ENCODE peak calls at places on chromosomes 12 and 14, in ten cellular contexts. Q is Calu3, Y is Panc1, H is AG09309, B is GM23338, U is AG04449, Z is psoas muscle, G is stomach, I is GM12865, T is astrocyte of the spinal cord. S is an unnamed sample.

GRCh38 chr14:67620217-67620789 is 583 bp downstream of the ARG2 start:
- DNase-seq in G (peak), Q (peak), I (no peak), U (no peak), H (no peak), Z (no peak), Y (no peak), T (peak), B (peak), S (peak)

GRCh38 chr14:51004352-51004800 is 60.1 kb upstream of the PYGL start:
- DNase-seq in Q (peak), H (no peak), B (no peak), I (no peak), U (no peak), G (no peak), Y (no peak), Z (peak), T (no peak), S (no peak)

GRCh38 chr12:25071366-25071765 is 122.5 kb upstream of the BCAT1 start:
- DNase-seq in T (no peak), Y (no peak), B (no peak), Z (no peak), H (no peak), G (no peak), U (no peak), I (no peak), Q (no peak), S (no peak)

GRCh38 chr14:22667881-22668280 is 23.7 kb upstream of the OR6J1 start:
- DNase-seq in G (no peak), Z (no peak), I (no peak), T (no peak), U (no peak), H (no peak), B (no peak), Y (no peak), Q (no peak), S (no peak)

GRCh38 chr14:57462551-57462950 is 31.1 kb downstream of the CCDC198 start:
- DNase-seq in B (no peak), U (no peak), G (no peak), I (no peak), T (no peak), Z (no peak), Y (no peak), H (no peak), Q (peak), S (no peak)

GRCh38 chr12:79983969-79984629 is 49.2 kb upstream of the PPP1R12A start:
- DNase-seq in Z (no peak), T (no peak), U (no peak), H (peak), I (no peak), Q (no peak), B (no peak), G (no peak), Y (no peak), S (no peak)

GRCh38 chr14:98507269-98507668 is 764.7 kb downstream of the BCL11B start:
- DNase-seq in I (no peak), G (no peak), Y (no peak), H (no peak), T (no peak), Q (no peak), B (no peak), U (no peak), Z (no peak), S (no peak)

GRCh38 chr12:124392271-124392990 is 97.5 kb downstream of the RFLNA start:
- DNase-seq in H (no peak), Q (no peak), U (no peak), B (peak), T (peak), Y (no peak), G (no peak), I (no peak), Z (peak), S (peak)

GRCh38 chr12:85804663-85805062 is 31.5 kb downstream of the RASSF9 start:
- DNase-seq in Q (no peak), B (no peak), U (no peak), I (peak), G (no peak), T (peak), Y (no peak), Z (no peak), H (no peak), S (no peak)

GRCh38 chr12:131012279-131013069 is 58.8 kb downstream of the ADGRD1 start:
- DNase-seq in T (no peak), Q (no peak), I (no peak), B (no peak), H (no peak), Y (no peak), G (no peak), Z (no peak), U (no peak), S (no peak)

GRCh38 chr12:131513606-131514005 is 197.3 kb upstream of the SFSWAP start:
- DNase-seq in I (no peak), G (no peak), Q (no peak), Z (no peak), T (no peak), B (no peak), H (no peak), U (no peak), Y (no peak), S (no peak)

DNA sequence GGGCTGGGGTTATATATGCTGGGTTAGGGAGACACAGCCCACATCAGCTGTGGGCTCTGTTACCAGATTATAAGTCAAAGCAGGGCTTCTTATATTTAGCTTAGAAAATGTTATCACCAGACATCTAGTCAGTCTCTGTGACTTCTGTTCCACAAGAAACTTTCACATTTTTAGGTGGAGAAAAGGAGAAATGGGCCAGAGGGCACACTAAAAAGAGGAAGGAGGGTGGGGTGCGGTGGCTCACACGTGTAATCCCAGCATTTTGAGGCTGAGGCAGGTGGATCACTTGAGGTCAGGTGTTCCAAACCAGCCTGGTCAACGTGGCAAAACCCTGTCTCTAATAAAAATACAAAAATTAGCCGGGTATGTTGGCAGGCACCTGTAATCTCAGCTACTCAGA is 28.0 kb upstream of the SLC38A1 start:
- DNase-seq in H (no peak), U (no peak), Q (no peak), Z (no peak), T (no peak), Y (no peak), G (no peak), I (no peak), B (no peak), S (no peak)
- TF ChIP-seq CTCF in H (no peak), U (no peak), Q (no peak), Z (no peak), T (no peak), Y (no peak), G (no peak), I (no peak), B (no peak), S (no peak)

GRCh38 chr12:49296034-49296835 is 1.3 kb downstream of the PRPH start:
- DNase-seq in H (no peak), B (peak), T (no peak), I (peak), Z (peak), G (peak), U (no peak), Q (peak), Y (no peak), S (no peak)

GRCh38 chr12:49297695-49298060 is 2.7 kb downstream of the PRPH start:
- DNase-seq in B (no peak), T (no peak), G (no peak), Z (no peak), U (no peak), Q (no peak), H (no peak), Y (no peak), I (no peak), S (no peak)

GRCh38 chr12:49295087-49296001 is at the start of gene PRPH:
- DNase-seq in I (no peak), U (no peak), B (peak), T (no peak), Z (no peak), H (no peak), Y (no peak), Q (no peak), G (no peak), S (no peak)

GRCh38 chr12:49296836-49297694 is 2.1 kb downstream of the PRPH start:
- DNase-seq in T (no peak), G (peak), Y (no peak), U (no peak), B (peak), H (no peak), I (peak), Q (peak), Z (no peak), S (no peak)

DNA sequence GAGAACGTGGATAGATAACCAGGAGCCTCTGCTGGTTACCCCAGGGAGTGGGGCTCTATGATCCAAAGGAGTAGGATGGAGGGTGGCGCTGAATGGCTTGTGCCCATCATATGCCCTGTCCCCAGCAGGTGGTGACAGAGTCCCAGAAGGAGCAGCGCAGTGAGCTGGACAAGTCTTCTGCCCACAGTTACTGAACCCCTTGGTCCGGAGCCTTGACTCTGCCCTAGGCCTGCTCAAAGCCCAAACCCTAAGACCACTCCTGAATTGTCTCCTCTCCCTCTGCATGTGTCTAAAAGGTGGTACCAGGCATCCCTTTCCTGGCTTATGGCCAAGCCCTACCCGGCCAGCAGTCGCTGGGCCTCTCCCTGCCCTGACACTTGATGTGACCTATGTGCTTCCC is 3.2 kb downstream of the PRPH start:
- DNase-seq in B (no peak), T (no peak), H (no peak), Q (peak), G (no peak), U (no peak), Y (no peak), I (peak), Z (no peak), S (no peak)
- TF ChIP-seq CTCF in B (peak), T (no peak), H (no peak), Q (no peak), G (no peak), U (no peak), Y (peak), I (peak), Z (no peak), S (no peak)

GRCh38 chr14:56154321-56154720 is 36.1 kb downstream of the PELI2 start:
- DNase-seq in Y (no peak), T (no peak), Z (no peak), H (no peak), G (no peak), I (no peak), B (no peak), Q (no peak), U (no peak), S (no peak)

GRCh38 chr14:56150018-56150417 is 31.8 kb downstream of the PELI2 start:
- DNase-seq in U (no peak), I (no peak), Z (no peak), G (no peak), Y (no peak), H (no peak), T (no peak), Q (no peak), B (no peak), S (no peak)

GRCh38 chr14:56153271-56153670 is 35.1 kb downstream of the PELI2 start:
- DNase-seq in H (no peak), U (no peak), Q (no peak), G (no peak), Z (no peak), T (peak), I (no peak), Y (no peak), B (no peak), S (no peak)

GRCh38 chr14:56150645-56151345 is 32.6 kb downstream of the PELI2 start:
- DNase-seq in Q (no peak), Z (no peak), G (no peak), B (no peak), Y (no peak), I (peak), T (no peak), U (no peak), H (no peak), S (no peak)

DNA sequence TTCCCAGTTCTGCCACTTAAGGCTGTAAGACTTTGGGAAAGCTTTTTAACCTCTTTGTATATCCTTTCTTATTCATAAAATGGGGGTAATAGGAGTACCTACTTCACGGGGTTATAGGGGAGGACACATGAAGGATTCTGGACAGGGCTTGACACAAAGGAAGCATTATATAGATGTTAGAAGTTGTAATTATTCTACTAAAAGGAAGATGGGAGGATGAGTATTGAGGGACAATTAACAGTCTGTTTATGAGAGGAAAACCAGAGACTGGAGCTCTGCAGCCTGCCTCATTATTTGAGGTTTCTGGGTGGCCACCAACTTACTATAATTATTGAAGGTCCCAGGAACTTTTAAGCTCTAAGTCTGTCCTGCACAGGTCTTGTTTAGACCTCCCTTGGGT is 34.0 kb downstream of the PELI2 start:
- DNase-seq in I (no peak), U (no peak), H (no peak), G (no peak), Z (no peak), T (no peak), B (no peak), Q (no peak), Y (no peak), S (no peak)
- TF ChIP-seq CTCF in I (no peak), U (no peak), H (no peak), G (no peak), Z (no peak), T (no peak), B (no peak), Q (no peak), Y (no peak), S (no peak)

GRCh38 chr12:6752181-6752930 is 585 bp downstream of the MLF2 start:
- DNase-seq in B (peak), Q (no peak), H (no peak), G (no peak), Y (no peak), U (no peak), Z (no peak), I (peak), T (peak), S (no peak)
- TF ChIP-seq CTCF in B (peak), Q (no peak), H (peak), G (no peak), Y (no peak), U (peak), Z (peak), I (no peak), T (peak), S (no peak)

GRCh38 chr12:70484464-70484863 is 118.4 kb downstream of the KCNMB4 start:
- DNase-seq in H (no peak), G (no peak), Y (no peak), Q (no peak), T (no peak), U (no peak), Z (no peak), I (no peak), B (no peak), S (no peak)
- TF ChIP-seq CTCF in H (no peak), G (no peak), Y (no peak), Q (no peak), T (no peak), U (no peak), Z (no peak), I (no peak), B (peak), S (no peak)

DNA sequence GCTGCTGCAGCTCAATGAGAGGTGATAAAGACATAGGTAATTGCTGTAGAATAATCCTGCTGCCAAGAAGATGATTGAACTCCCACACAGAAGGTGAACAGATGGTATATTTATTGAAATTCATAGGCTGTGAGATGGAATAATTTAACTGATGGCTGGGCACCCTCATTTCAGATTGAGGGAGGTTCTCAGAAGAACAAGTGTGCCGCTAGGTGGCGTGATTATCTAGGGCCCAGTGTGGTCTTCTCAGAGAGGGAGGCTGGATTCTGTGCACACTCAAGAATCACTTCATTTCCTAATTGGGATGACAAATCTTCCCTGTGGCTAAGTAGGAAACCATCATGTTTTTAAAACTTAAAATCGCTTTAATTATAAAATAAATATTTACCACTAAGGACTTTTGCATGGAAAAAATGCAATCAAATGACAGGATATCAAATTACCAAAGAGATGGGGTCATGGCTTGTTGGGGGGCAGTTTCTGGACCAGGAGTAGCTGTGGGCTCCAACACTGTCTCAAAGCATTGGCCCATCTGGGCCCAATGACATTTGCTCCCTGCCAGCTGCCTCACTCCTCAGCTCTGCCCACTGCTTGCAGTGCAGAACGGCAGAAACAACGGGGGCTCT is 132.3 kb downstream of the SNAPC1 start:
- DNase-seq in B (peak), Q (peak), T (peak), Z (peak), U (peak), H (peak), I (peak), Y (peak), G (peak), S (peak)
- TF ChIP-seq CTCF in B (peak), Q (peak), T (peak), Z (peak), U (peak), H (peak), I (peak), Y (peak), G (peak), S (no peak)

GRCh38 chr12:54169036-54169435 is 19.7 kb downstream of the SMUG1 start:
- DNase-seq in B (no peak), U (no peak), I (no peak), Z (no peak), G (no peak), T (no peak), Y (no peak), H (no peak), Q (no peak), S (no peak)
- TF ChIP-seq CTCF in B (peak), U (peak), I (peak), Z (no peak), G (no peak), T (peak), Y (no peak), H (no peak), Q (peak), S (no peak)

GRCh38 chr12:46124132-46124847 is 133.9 kb upstream of the SCAF11 start:
- DNase-seq in Z (no peak), U (no peak), Q (no peak), Y (no peak), G (no peak), T (no peak), B (no peak), H (no peak), I (no peak), S (no peak)
- TF ChIP-seq CTCF in Z (no peak), U (no peak), Q (no peak), Y (no peak), G (no peak), T (no peak), B (no peak), H (no peak), I (no peak), S (no peak)